ENCODE peak calls at places on chromosome 5, in ten cellular contexts. F is WTC11, W is fibroblast of mammary gland, P is AG08395, A is activated T-cell treated with anti-CD3 and anti-CD28 coated beads for 48 hours, Y is DMS 273 treated with DMSO at 0.1 percent for 48 hours, K is right atrium auricular region, B is BJ, T is progenitor cell of endocrine pancreas, U is EL. O is an unnamed sample.

GRCh38 chr5:31361234-31361633 is 167.7 kb downstream of the CDH6 start:
- DNase-seq in P (peak), A (no peak), T (no peak), K (no peak), W (peak), Y (peak), F (no peak), U (peak), B (no peak), O (peak)

GRCh38 chr5:139246394-139246793 is 47.1 kb upstream of the MATR3 start:
- DNase-seq in T (no peak), U (peak), F (peak), K (no peak), Y (no peak), P (peak), B (no peak), W (peak), A (peak), O (no peak)

GRCh38 chr5:122715095-122715494 is 59.8 kb upstream of the SNX2 start:
- DNase-seq in U (peak), F (no peak), B (no peak), P (peak), T (no peak), W (peak), K (no peak), A (no peak), Y (no peak), O (peak)

GRCh38 chr5:32233220-32233695 is 59.1 kb upstream of the GOLPH3 start:
- DNase-seq in B (no peak), U (no peak), W (no peak), F (no peak), T (no peak), A (no peak), K (no peak), P (no peak), Y (no peak), O (no peak)

GRCh38 chr5:1387059-1387755 is 42.3 kb upstream of the CLPTM1L start:
- DNase-seq in W (no peak), A (no peak), T (no peak), K (no peak), P (no peak), B (no peak), F (no peak), U (no peak), Y (peak), O (no peak)

GRCh38 chr5:175867587-175868347 is 3.6 kb upstream of the CPLX2 start:
- DNase-seq in P (no peak), Y (peak), U (peak), B (no peak), W (no peak), T (no peak), F (peak), K (no peak), A (no peak), O (no peak)

GRCh38 chr5:7436521-7436920 is 40.6 kb downstream of the ADCY2 start:
- DNase-seq in W (no peak), B (no peak), T (no peak), K (no peak), Y (no peak), P (no peak), U (no peak), F (no peak), A (no peak), O (no peak)

GRCh38 chr5:59829389-59829788 is 64.1 kb downstream of the PDE4D start:
- DNase-seq in K (no peak), T (no peak), P (peak), Y (no peak), F (no peak), A (no peak), B (peak), W (peak), U (peak), O (peak)

GRCh38 chr5:157160001-157160400 is 6.1 kb downstream of the GARIN3 start:
- DNase-seq in W (no peak), T (no peak), U (no peak), P (no peak), F (no peak), A (no peak), Y (no peak), K (peak), B (no peak), O (no peak)

GRCh38 chr5:151092750-151093149 is 11.9 kb upstream of the TNIP1 start:
- DNase-seq in K (no peak), W (peak), U (peak), F (no peak), P (peak), Y (peak), T (no peak), A (no peak), B (no peak), O (no peak)

GRCh38 chr5:93221-93980 is 1.4 kb downstream of the PLEKHG4B start:
- DNase-seq in K (no peak), A (no peak), P (no peak), B (no peak), F (no peak), T (no peak), W (no peak), Y (no peak), U (no peak), O (no peak)

GRCh38 chr5:133679534-133679933 is 67.2 kb upstream of the FSTL4 start:
- DNase-seq in T (no peak), W (no peak), K (peak), P (no peak), F (no peak), U (no peak), A (no peak), Y (no peak), B (no peak), O (no peak)

GRCh38 chr5:177232761-177233160 is 70.8 kb downstream of the RAB24 start:
- DNase-seq in U (peak), P (peak), A (no peak), T (no peak), Y (no peak), W (peak), B (peak), K (no peak), F (no peak), O (peak)

GRCh38 chr5:172945151-172945550 is 14.1 kb upstream of the RPL26L1 start:
- DNase-seq in W (no peak), K (no peak), T (no peak), Y (no peak), A (no peak), P (no peak), F (no peak), U (no peak), B (no peak), O (no peak)

GRCh38 chr5:9947231-9947693 is 302.4 kb downstream of the ATPSCKMT start:
- DNase-seq in K (no peak), A (no peak), F (no peak), T (no peak), Y (no peak), B (no peak), U (no peak), W (no peak), P (no peak), O (no peak)

GRCh38 chr5:170273968-170274710 is 23.4 kb downstream of the LCP2 start:
- DNase-seq in P (no peak), F (peak), U (peak), K (no peak), Y (no peak), A (peak), W (no peak), B (no peak), T (no peak), O (no peak)

GRCh38 chr5:151520294-151520693 is 70.8 kb downstream of the FAT2 start:
- DNase-seq in W (no peak), Y (no peak), A (no peak), T (no peak), K (no peak), P (no peak), B (no peak), F (no peak), U (no peak), O (no peak)

GRCh38 chr5:133467325-133467700 is 145.0 kb downstream of the FSTL4 start:
- DNase-seq in W (no peak), U (no peak), Y (no peak), K (no peak), T (no peak), P (no peak), B (no peak), F (no peak), A (no peak), O (no peak)

GRCh38 chr5:59020611-59021285 is 437.9 kb downstream of the RAB3C start:
- DNase-seq in F (no peak), B (no peak), A (peak), U (no peak), W (no peak), T (no peak), Y (no peak), K (no peak), P (no peak), O (no peak)

GRCh38 chr5:3344671-3345070 is 251.0 kb upstream of the IRX1 start:
- DNase-seq in U (no peak), W (no peak), B (no peak), A (no peak), K (no peak), Y (no peak), T (no peak), F (no peak), P (no peak), O (no peak)

GRCh38 chr5:81151546-81151945 is 81.6 kb upstream of the CKMT2 start:
- DNase-seq in T (no peak), W (peak), A (no peak), Y (no peak), K (no peak), B (no peak), U (peak), F (no peak), P (peak), O (no peak)

GRCh38 chr5:37740331-37741066 is 99.3 kb downstream of the GDNF start:
- DNase-seq in B (peak), A (no peak), P (peak), T (no peak), W (peak), K (no peak), Y (no peak), U (peak), F (no peak), O (peak)

GRCh38 chr5:172412724-172413260 is 41.5 kb downstream of the SH3PXD2B start:
- DNase-seq in U (peak), A (no peak), T (no peak), B (peak), F (no peak), P (peak), Y (no peak), K (peak), W (peak), O (peak)

GRCh38 chr5:75367401-75367800 is 30.4 kb downstream of the HMGCR start:
- DNase-seq in A (no peak), P (peak), U (peak), W (peak), Y (no peak), F (no peak), T (no peak), B (peak), K (no peak), O (peak)

GRCh38 chr5:119313876-119314605 is 41.8 kb upstream of the TNFAIP8 start:
- DNase-seq in Y (no peak), K (no peak), W (no peak), T (no peak), F (no peak), U (no peak), B (no peak), A (no peak), P (no peak), O (no peak)

GRCh38 chr5:80189701-80190100 is 66.1 kb downstream of the SERINC5 start:
- DNase-seq in T (no peak), P (no peak), K (no peak), B (no peak), Y (no peak), W (no peak), A (no peak), F (no peak), U (no peak), O (no peak)

GRCh38 chr5:139167952-139168720 is 30.0 kb downstream of the SIL1 start:
- DNase-seq in K (no peak), F (no peak), Y (no peak), W (no peak), B (no peak), U (no peak), P (no peak), A (no peak), T (no peak), O (no peak)

GRCh38 chr5:137561572-137561971 is 62.4 kb upstream of the SPOCK1 start:
- DNase-seq in T (no peak), F (no peak), U (peak), Y (no peak), K (no peak), A (no peak), W (no peak), P (no peak), B (no peak), O (no peak)

GRCh38 chr5:143102414-143102813 is 301.1 kb downstream of the NR3C1 start:
- DNase-seq in F (no peak), U (no peak), K (peak), A (no peak), Y (no peak), B (no peak), T (no peak), W (no peak), P (peak), O (no peak)

GRCh38 chr5:14773588-14773987 is 98.0 kb downstream of the ANKH start:
- DNase-seq in T (no peak), P (no peak), A (no peak), W (no peak), B (no peak), F (peak), U (no peak), K (no peak), Y (no peak), O (no peak)

GRCh38 chr5:124572973-124573372 is 173.5 kb downstream of the ZNF608 start:
- DNase-seq in W (no peak), F (peak), T (no peak), U (no peak), A (no peak), B (no peak), Y (no peak), P (no peak), K (no peak), O (no peak)

GRCh38 chr5:16179511-16179935 is at the start of gene MARCHF11:
- DNase-seq in W (no peak), F (peak), K (no peak), Y (no peak), T (peak), P (no peak), U (no peak), A (no peak), B (no peak), O (no peak)

GRCh38 chr5:179871506-179871905 is 12.9 kb upstream of the MRNIP start:
- DNase-seq in U (no peak), T (no peak), F (no peak), Y (no peak), P (no peak), A (no peak), W (no peak), B (no peak), K (no peak), O (no peak)

GRCh38 chr5:107669543-107670027 is 1.2 kb downstream of the EFNA5 start:
- DNase-seq in T (peak), K (no peak), W (peak), Y (peak), U (peak), P (peak), A (no peak), F (peak), B (no peak), O (no peak)

GRCh38 chr5:168885324-168886120 is 306.4 kb upstream of the PANK3 start:
- DNase-seq in A (no peak), W (no peak), P (peak), K (peak), U (no peak), T (no peak), B (no peak), F (no peak), Y (no peak), O (no peak)

GRCh38 chr5:136162001-136162400 is 29.4 kb downstream of the SMAD5 start:
- DNase-seq in F (no peak), B (no peak), K (no peak), Y (no peak), U (no peak), W (no peak), A (no peak), T (no peak), P (no peak), O (no peak)

O was measured in GM04503.